ENCODE peak calls at places on chromosome 11, in four cellular contexts. V, M, O and A are unnamed samples.

GRCh38 chr11:13429836-13430235 is 33.2 kb downstream of the BTBD10 start:
- DNase-seq in V (no peak), M (no peak), O (no peak), A (no peak)

GRCh38 chr11:118911113-118911879 is 14.4 kb downstream of the BCL9L start:
- DNase-seq in V (no peak), M (peak; percentile 76), O (no peak), A (no peak)

GRCh38 chr11:1892116-1892515 is 421 bp upstream of the PRR33 start:
- DNase-seq in V (no peak), M (no peak), O (no peak), A (no peak)

GRCh38 chr11:125164422-125165110 is at the start of gene PKNOX2:
- DNase-seq in V (peak; percentile 87), M (peak; percentile 74), O (peak; percentile 88), A (peak; percentile 68)

GRCh38 chr11:57251037-57251436 is 14.0 kb upstream of the APLNR start:
- DNase-seq in V (no peak), M (no peak), O (no peak), A (no peak)

GRCh38 chr11:126051117-126051516 is 11.5 kb downstream of the CDON start:
- DNase-seq in V (no peak), M (no peak), O (no peak), A (no peak)

GRCh38 chr11:70040452-70040851 is 37.7 kb upstream of the ANO1 start:
- DNase-seq in V (peak; percentile 69), M (no peak), O (no peak), A (no peak)

GRCh38 chr11:58829736-58830135 is 14.8 kb downstream of the GLYATL2 start:
- DNase-seq in V (no peak), M (no peak), O (no peak), A (no peak)

GRCh38 chr11:34408580-34409172 is 30.1 kb upstream of the CAT start:
- DNase-seq in V (no peak), M (no peak), O (no peak), A (no peak)

GRCh38 chr11:27783701-27784355 is 83.6 kb upstream of the BDNF start:
- DNase-seq in V (no peak), M (no peak), O (no peak), A (no peak)

GRCh38 chr11:117313828-117314768 is 2.0 kb downstream of the BACE1 start:
- DNase-seq in V (no peak), M (no peak), O (no peak), A (no peak)

GRCh38 chr11:1772270-1773130 is 8.8 kb upstream of the CTSD start:
- DNase-seq in V (peak; percentile 83), M (peak; percentile 74), O (peak; percentile 57), A (peak; percentile 83)

GRCh38 chr11:128734439-128735224 is 40.8 kb downstream of the FLI1 start:
- DNase-seq in V (no peak), M (no peak), O (no peak), A (peak; percentile 78)

GRCh38 chr11:92424281-92424680 is 199.7 kb downstream of the FAT3 start:
- DNase-seq in V (no peak), M (no peak), O (no peak), A (no peak)

GRCh38 chr11:995058-995751 is 41.3 kb downstream of the MUC6 start:
- DNase-seq in V (no peak), M (no peak), O (no peak), A (no peak)

GRCh38 chr11:87298155-87298554 is 260.4 kb downstream of the TMEM135 start:
- DNase-seq in V (no peak), M (no peak), O (no peak), A (no peak)

GRCh38 chr11:6638437-6638836 is 17.2 kb downstream of the DCHS1 start:
- DNase-seq in V (no peak), M (no peak), O (no peak), A (no peak)

GRCh38 chr11:76614471-76615183 is 55.9 kb downstream of the LRRC32 start:
- DNase-seq in V (peak; percentile 79), M (peak; percentile 44), O (no peak), A (no peak)

GRCh38 chr11:118921929-118922744 is 3.6 kb downstream of the BCL9L start:
- DNase-seq in V (no peak), M (peak; percentile 82), O (no peak), A (peak; percentile 87)

GRCh38 chr11:75597636-75598035 is 35.6 kb downstream of the SERPINH1 start:
- DNase-seq in V (no peak), M (no peak), O (peak; percentile 29), A (no peak)

GRCh38 chr11:21612326-21612725 is 580.6 kb upstream of the ANO5 start:
- DNase-seq in V (no peak), M (no peak), O (no peak), A (no peak)

GRCh38 chr11:35247428-35247827 is 108.5 kb downstream of the CD44 start:
- DNase-seq in V (no peak), M (no peak), O (no peak), A (no peak)

GRCh38 chr11:35963911-35964310 is 20.0 kb downstream of the LDLRAD3 start:
- DNase-seq in V (no peak), M (no peak), O (no peak), A (no peak)

GRCh38 chr11:21474529-21474928 is 718.4 kb upstream of the ANO5 start:
- DNase-seq in V (no peak), M (no peak), O (no peak), A (no peak)

GRCh38 chr11:85823816-85824215 is 12.9 kb upstream of the SYTL2 start:
- DNase-seq in V (no peak), M (no peak), O (no peak), A (no peak)

GRCh38 chr11:14538271-14538925 is 18.2 kb upstream of the PSMA1 start:
- DNase-seq in V (no peak), M (no peak), O (no peak), A (no peak)

GRCh38 chr11:64566042-64566914 is 24.7 kb upstream of the SLC22A12 start:
- DNase-seq in V (peak; percentile 76), M (no peak), O (peak; percentile 72), A (peak; percentile 55)

GRCh38 chr11:117188620-117189081 is 10.1 kb downstream of the SIDT2 start:
- DNase-seq in V (no peak), M (no peak), O (no peak), A (peak; percentile 83)

GRCh38 chr11:134170909-134171281 is 52.9 kb downstream of the NCAPD3 start:
- DNase-seq in V (no peak), M (no peak), O (no peak), A (no peak)

DNA sequence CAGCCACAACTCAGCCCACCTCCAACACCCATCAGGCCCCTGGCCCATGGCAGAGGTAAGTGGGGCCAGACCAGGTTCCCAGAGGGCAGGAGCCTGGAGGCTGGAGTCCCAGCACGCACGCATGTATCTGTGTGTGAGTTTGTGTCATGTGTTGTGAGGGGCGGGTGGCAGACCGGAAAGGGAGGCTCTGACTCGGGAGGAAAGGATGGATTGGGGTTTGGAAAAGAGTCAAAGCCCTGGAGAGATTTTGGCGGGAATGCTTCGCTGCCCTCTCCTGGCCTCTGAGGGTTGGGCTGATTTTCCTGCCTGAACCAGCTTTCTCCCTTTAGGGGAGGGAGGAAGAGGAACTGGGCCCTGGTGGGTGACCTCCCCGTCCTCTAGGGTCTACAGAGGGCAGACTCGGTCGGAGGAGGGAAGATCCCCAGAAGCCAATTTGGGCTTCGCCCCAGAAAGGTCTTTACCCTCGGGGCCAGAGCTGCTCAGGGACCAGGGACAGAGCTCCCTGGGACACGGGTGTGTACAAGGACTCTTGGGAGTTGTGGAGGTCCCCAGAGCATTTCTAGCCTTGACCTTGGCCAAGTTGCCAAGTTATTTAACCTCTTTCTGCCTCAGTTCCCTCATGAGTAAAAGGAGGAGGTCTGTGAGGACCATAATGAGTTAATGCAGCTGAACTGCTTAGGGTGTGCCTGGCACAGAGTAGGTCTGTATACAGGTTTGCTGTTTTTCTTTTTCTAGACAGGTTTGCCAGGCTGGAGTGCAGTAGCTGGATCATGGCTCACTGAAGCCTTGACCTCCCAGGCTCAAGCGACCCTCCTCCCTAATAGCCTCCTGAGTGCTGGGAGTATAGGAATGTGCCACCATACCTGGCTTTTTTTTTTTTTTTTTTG is 6.9 kb downstream of the C11orf68 start:
- DNase-seq in V (peak; percentile 83), M (no peak), O (no peak), A (no peak)
- H3K4me1 ChIP-seq in V (peaks cover 55% of the 10 kb centered on the region), M (peaks cover under 1% of the 10 kb centered on the region), O (peaks cover 7% of the 10 kb centered on the region), A (peaks cover 38% of the 10 kb centered on the region)

GRCh38 chr11:113103932-113104331 is 142.7 kb downstream of the NCAM1 start:
- DNase-seq in V (no peak), M (no peak), O (no peak), A (no peak)
- H3K4me1 ChIP-seq in V (no peaks in the 10 kb centered on the region), M (no peaks in the 10 kb centered on the region), O (no peaks in the 10 kb centered on the region), A (no peaks in the 10 kb centered on the region)

GRCh38 chr11:62879554-62879953 is 1.1 kb upstream of the SLC3A2 start:
- DNase-seq in V (no peak), M (no peak), O (no peak), A (no peak)
- H3K4me1 ChIP-seq in V (peaks cover 63% of the 10 kb centered on the region), M (peaks cover 20% of the 10 kb centered on the region), O (peaks cover 30% of the 10 kb centered on the region), A (peaks cover 46% of the 10 kb centered on the region)

GRCh38 chr11:121300313-121300971 is 7.9 kb downstream of the SC5D start:
- DNase-seq in V (no peak), M (no peak), O (no peak), A (peak; percentile 51)

GRCh38 chr11:121300972-121301699 is 8.6 kb downstream of the SC5D start:
- DNase-seq in V (no peak), M (no peak), O (no peak), A (no peak)

GRCh38 chr11:121298770-121299169 is 6.2 kb downstream of the SC5D start:
- DNase-seq in V (no peak), M (no peak), O (no peak), A (no peak)

GRCh38 chr11:121297872-121298271 is 5.3 kb downstream of the SC5D start:
- DNase-seq in V (no peak), M (no peak), O (no peak), A (no peak)

DNA sequence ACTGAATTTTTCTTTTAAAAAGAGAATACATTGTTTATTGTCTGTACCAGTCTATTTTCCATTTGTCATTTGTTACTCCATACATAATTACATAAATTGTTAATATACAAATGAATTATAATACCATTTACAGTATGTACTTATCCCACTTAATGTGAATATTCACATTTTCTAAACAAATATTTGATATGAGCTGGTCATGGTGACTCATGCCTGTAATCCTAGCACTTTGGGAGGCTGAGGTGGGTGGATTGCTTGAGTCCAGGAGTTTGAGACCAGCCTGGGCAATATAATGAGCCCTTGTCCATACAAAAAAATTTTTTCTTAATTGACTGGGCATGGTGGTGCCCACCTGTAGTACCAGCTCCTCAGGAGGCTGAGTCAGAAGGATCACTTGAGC is 6.8 kb downstream of the SC5D start:
- DNase-seq in V (no peak), M (no peak), O (no peak), A (no peak)
- H3K4me1 ChIP-seq in V (peaks cover 6% of the 10 kb centered on the region), M (no peaks in the 10 kb centered on the region), O (peaks cover 9% of the 10 kb centered on the region), A (peaks cover 18% of the 10 kb centered on the region)

GRCh38 chr11:130675456-130675855 is 227.0 kb downstream of the ADAMTS15 start:
- DNase-seq in V (peak; percentile 86), M (no peak), O (no peak), A (no peak)

GRCh38 chr11:130673698-130674097 is 225.3 kb downstream of the ADAMTS15 start:
- DNase-seq in V (no peak), M (no peak), O (no peak), A (no peak)

GRCh38 chr11:130677486-130678153 is 229.2 kb downstream of the ADAMTS15 start:
- DNase-seq in V (no peak), M (no peak), O (no peak), A (no peak)

GRCh38 chr11:130674686-130675085 is 226.2 kb downstream of the ADAMTS15 start:
- DNase-seq in V (no peak), M (no peak), O (no peak), A (no peak)

GRCh38 chr11:130675917-130676316 is 227.5 kb downstream of the ADAMTS15 start:
- DNase-seq in V (no peak), M (no peak), O (no peak), A (no peak)
- H3K4me1 ChIP-seq in V (peaks cover 6% of the 10 kb centered on the region), M (no peaks in the 10 kb centered on the region), O (peaks cover 25% of the 10 kb centered on the region), A (peaks cover 4% of the 10 kb centered on the region)

GRCh38 chr11:113331988-113332387 is 17.6 kb downstream of the TTC12 start:
- DNase-seq in V (no peak), M (no peak), O (no peak), A (no peak)
- H3K4me1 ChIP-seq in V (no peaks in the 10 kb centered on the region), M (no peaks in the 10 kb centered on the region), O (no peaks in the 10 kb centered on the region), A (no peaks in the 10 kb centered on the region)